ENCODE peak calls at places on chromosomes 13 and 19, in five cellular contexts. D is T-helper 9 cell; X is stimulated activated CD8-positive, alpha-beta memory T cell treated with anti-CD3 and anti-CD28 coated beads, Interleukin-7, amount 100 ng/mL, for 4 hours; G is Caco-2; Q is KG1. K is an unnamed sample.

GRCh38 chr19:3982701-3983541 is 2.3 kb downstream of the EEF2 start:
- DNase-seq in X (no peak), D (no peak), Q (no peak), G (no peak), K (no peak)

GRCh38 chr13:20475927-20476691 is 49.5 kb downstream of the CRYL1 start:
- DNase-seq in X (peak), D (peak), G (no peak), Q (peak), K (peak)

GRCh38 chr19:13055213-13056051 is 47.2 kb downstream of the LYL1 start:
- DNase-seq in G (no peak), D (no peak), X (no peak), Q (no peak), K (no peak)

GRCh38 chr19:43780706-43781525 is at the start of gene KCNN4:
- DNase-seq in Q (peak), G (no peak), D (peak), X (peak), K (peak)

GRCh38 chr13:99228737-99229691 is 28.4 kb downstream of the UBAC2 start:
- DNase-seq in Q (peak), X (no peak), G (no peak), D (no peak), K (peak)

GRCh38 chr19:40803857-40804782 is 5.1 kb downstream of the EGLN2 start:
- DNase-seq in Q (no peak), X (no peak), G (no peak), D (peak), K (no peak)

GRCh38 chr13:51444922-51445321 is 7.9 kb downstream of the INTS6 start:
- DNase-seq in G (no peak), X (no peak), Q (no peak), D (no peak), K (peak)

GRCh38 chr19:46495789-46496099 is at the start of gene PNMA8B:
- DNase-seq in D (no peak), G (peak), X (no peak), Q (no peak), K (no peak)

GRCh38 chr19:31348416-31349159 is 648 bp downstream of the TSHZ3 start:
- DNase-seq in X (no peak), D (no peak), Q (no peak), G (no peak), K (no peak)

GRCh38 chr19:49057636-49058234 is at the start of gene CGB7:
- DNase-seq in G (peak), D (peak), Q (no peak), X (no peak), K (no peak)

GRCh38 chr19:590396-590745 is 690 bp downstream of the HCN2 start:
- DNase-seq in Q (no peak), G (peak), X (no peak), D (no peak), K (peak)